ENCODE peak calls at places on chromosomes 1 and 21, in ten cellular contexts. T is RWPE2, G is GM12891, Z is suprapubic skin, A is non-pigmented ciliary epithelial cell, E is NB4, N is tibial artery, C is T-helper 2 cell, X is G401, L is progenitor cell of endocrine pancreas. P is an unnamed sample.

GRCh38 chr1:150895618-150896017 is 8.7 kb downstream of the CTXND2 start:
- DNase-seq in T (no peak), G (no peak), Z (no peak), A (no peak), E (no peak), N (no peak), C (no peak), X (no peak), L (no peak), P (no peak)

GRCh38 chr1:28256197-28256827 is 3.0 kb upstream of the SESN2 start:
- DNase-seq in T (no peak), G (no peak), Z (no peak), A (no peak), E (no peak), N (no peak), C (no peak), X (no peak), L (no peak), P (no peak)

GRCh38 chr1:30688920-30689794 is 34.2 kb downstream of the MATN1 start:
- DNase-seq in T (peak; percentile 19), G (no peak), Z (no peak), A (no peak), E (no peak), N (peak; percentile 41), C (no peak), X (no peak), L (no peak), P (peak; percentile 44)

GRCh38 chr1:219959540-219960208 is 31.3 kb upstream of the SLC30A10 start:
- DNase-seq in T (no peak), G (no peak), Z (no peak), A (no peak), E (peak; percentile 9), N (no peak), C (no peak), X (no peak), L (no peak), P (no peak)

GRCh38 chr1:184567016-184567415 is 180.2 kb downstream of the C1orf21 start:
- DNase-seq in T (no peak), G (no peak), Z (no peak), A (no peak), E (no peak), N (no peak), C (no peak), X (no peak), L (no peak), P (no peak)

GRCh38 chr1:206120406-206120805 is 3.2 kb upstream of the AVPR1B start:
- DNase-seq in T (no peak), G (no peak), Z (no peak), A (no peak), E (no peak), N (no peak), C (no peak), X (no peak), L (no peak), P (no peak)

GRCh38 chr1:91876040-91876470 is 9.9 kb downstream of the TGFBR3 start:
- DNase-seq in T (no peak), G (peak; percentile 47), Z (no peak), A (no peak), E (no peak), N (no peak), C (no peak), X (no peak), L (no peak), P (no peak)

GRCh38 chr1:53471000-53471399 is 11.8 kb downstream of the DMRTB1 start:
- DNase-seq in T (no peak), G (no peak), Z (no peak), A (no peak), E (no peak), N (no peak), C (no peak), X (no peak), L (no peak), P (no peak)

GRCh38 chr1:180233191-180234011 is 3.3 kb downstream of the LHX4 start:
- DNase-seq in T (no peak), G (no peak), Z (peak; percentile 32), A (no peak), E (no peak), N (peak; percentile 52), C (no peak), X (no peak), L (no peak), P (peak; percentile 39)

GRCh38 chr1:75079535-75080290 is 54.5 kb upstream of the LHX8 start:
- DNase-seq in T (no peak), G (no peak), Z (no peak), A (no peak), E (no peak), N (no peak), C (no peak), X (no peak), L (no peak), P (no peak)

GRCh38 chr21:40841524-40842196 is 5.3 kb downstream of the DSCAM start:
- DNase-seq in T (no peak), G (no peak), Z (no peak), A (no peak), E (peak; percentile 13), N (no peak), C (no peak), X (peak; percentile 83), L (peak; percentile 69), P (peak; percentile 85)

GRCh38 chr1:241442686-241443085 is 76.9 kb downstream of the FH start:
- DNase-seq in T (no peak), G (no peak), Z (no peak), A (no peak), E (no peak), N (no peak), C (no peak), X (no peak), L (no peak), P (no peak)

GRCh38 chr1:80966266-80966665 is 834.5 kb upstream of the ADGRL2 start:
- DNase-seq in T (no peak), G (no peak), Z (no peak), A (no peak), E (no peak), N (no peak), C (no peak), X (no peak), L (no peak), P (no peak)

P was measured in neural progenitor cell.